ENCODE peak calls at places on chromosome 16, in six cellular contexts. K, X, R, W, H and T are unnamed samples. For H3K4me1 and H3K9me3, the result is how much of the 10 kb centered on the place peaks cover.

GRCh38 chr16:11141409-11142260 is 114.4 kb downstream of the SOCS1 start:
- DNase-seq in K (no peak), X (no peak), R (no peak), W (no peak), H (no peak), T (no peak)

GRCh38 chr16:86826931-86827330 is 248.6 kb downstream of the FOXL1 start:
- DNase-seq in K (no peak), X (no peak), R (no peak), W (no peak), H (no peak), T (no peak)

GRCh38 chr16:14186007-14186953 is 115.2 kb downstream of the MRTFB start:
- DNase-seq in K (no peak), X (no peak), R (peak), W (peak), H (peak), T (no peak)

GRCh38 chr16:69118994-69119393 is 13.4 kb downstream of the CHTF8 start:
- DNase-seq in K (no peak), X (no peak), R (no peak), W (no peak), H (no peak), T (no peak)

GRCh38 chr16:16143038-16143763 is 80.1 kb downstream of the ABCC6 start:
- DNase-seq in K (no peak), X (peak), R (peak), W (peak), H (no peak), T (no peak)

GRCh38 chr16:46583036-46583435 is 38.1 kb downstream of the SHCBP1 start:
- DNase-seq in K (no peak), X (no peak), R (no peak), W (no peak), H (no peak), T (no peak)

GRCh38 chr16:21256636-21257035 is 21.5 kb downstream of the CRYM start:
- DNase-seq in K (no peak), X (no peak), R (no peak), W (no peak), H (no peak), T (no peak)

GRCh38 chr16:81610144-81610842 is 165.7 kb downstream of the CMIP start:
- DNase-seq in K (no peak), X (no peak), R (no peak), W (no peak), H (peak), T (no peak)

GRCh38 chr16:82699711-82700495 is 73.1 kb downstream of the CDH13 start:
- DNase-seq in K (no peak), X (no peak), R (no peak), W (no peak), H (peak), T (no peak)

GRCh38 chr16:55040366-55041086 is 109.9 kb downstream of the IRX5 start:
- DNase-seq in K (no peak), X (no peak), R (no peak), W (no peak), H (no peak), T (no peak)

GRCh38 chr16:31194898-31195297 is 7.7 kb downstream of the PYCARD start:
- DNase-seq in K (no peak), X (no peak), R (no peak), W (no peak), H (no peak), T (no peak)

GRCh38 chr16:23754594-23755483 is at the start of gene CHP2:
- DNase-seq in K (no peak), X (no peak), R (no peak), W (peak), H (no peak), T (no peak)

GRCh38 chr16:69143116-69143515 is 10.7 kb downstream of the UTP4 start:
- DNase-seq in K (no peak), X (no peak), R (peak), W (no peak), H (no peak), T (no peak)

GRCh38 chr16:51327001-51327400 is 175.9 kb upstream of the SALL1 start:
- DNase-seq in K (no peak), X (no peak), R (no peak), W (no peak), H (peak), T (no peak)

GRCh38 chr16:67463691-67464090 is 17.3 kb downstream of the ATP6V0D1 start:
- DNase-seq in K (no peak), X (no peak), R (no peak), W (no peak), H (no peak), T (no peak)
- H3K4me1 ChIP-seq in K (under half), X (under half), R (under half), W (under half), H (under half), T (under half)

GRCh38 chr16:35365675-35366074 is 1906.3 kb downstream of the TP53TG3F start:
- DNase-seq in K (no peak), X (no peak), R (no peak), W (no peak), H (no peak), T (no peak)

GRCh38 chr16:35363510-35363909 is 1904.1 kb downstream of the TP53TG3F start:
- DNase-seq in K (no peak), X (no peak), R (no peak), W (no peak), H (no peak), T (no peak)

GRCh38 chr16:35364263-35364662 is 1904.9 kb downstream of the TP53TG3F start:
- DNase-seq in K (no peak), X (no peak), R (no peak), W (no peak), H (no peak), T (no peak)
- H3K9me3 ChIP-seq in K (under half), X (under half), R (under half), W (under half), H (under half), T (under half)

DNA sequence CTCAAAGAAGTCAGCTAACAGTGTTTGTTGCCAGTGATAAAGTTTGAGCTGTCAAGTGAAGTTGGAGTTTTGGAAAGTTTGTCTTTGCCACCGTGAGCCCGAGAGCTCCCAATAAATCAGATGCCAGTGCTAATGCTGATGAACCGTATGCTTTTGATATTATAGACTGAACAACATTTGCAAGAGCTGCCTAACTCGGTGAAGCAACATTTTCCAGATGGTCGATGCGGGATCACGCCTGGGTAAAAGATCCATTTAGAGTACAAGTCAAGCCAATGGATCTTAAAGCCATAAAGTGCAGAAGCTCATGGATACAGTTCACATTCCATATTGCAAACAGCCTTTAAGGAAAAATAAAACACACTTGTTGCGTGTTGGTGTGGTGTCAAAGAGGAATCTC is 9.6 kb downstream of the BANP start:
- DNase-seq in K (no peak), X (no peak), R (no peak), W (no peak), H (no peak), T (no peak)
- H3K4me1 ChIP-seq in K (under half), X (under half), R (under half), W (under half), H (under half), T (half or more)

GRCh38 chr16:3317315-3317999 is 12.2 kb downstream of the ZNF75A start:
- DNase-seq in K (no peak), X (no peak), R (peak), W (no peak), H (no peak), T (no peak)

GRCh38 chr16:3327514-3327913 is 22.2 kb downstream of the ZNF75A start:
- DNase-seq in K (no peak), X (no peak), R (no peak), W (no peak), H (no peak), T (no peak)

DNA sequence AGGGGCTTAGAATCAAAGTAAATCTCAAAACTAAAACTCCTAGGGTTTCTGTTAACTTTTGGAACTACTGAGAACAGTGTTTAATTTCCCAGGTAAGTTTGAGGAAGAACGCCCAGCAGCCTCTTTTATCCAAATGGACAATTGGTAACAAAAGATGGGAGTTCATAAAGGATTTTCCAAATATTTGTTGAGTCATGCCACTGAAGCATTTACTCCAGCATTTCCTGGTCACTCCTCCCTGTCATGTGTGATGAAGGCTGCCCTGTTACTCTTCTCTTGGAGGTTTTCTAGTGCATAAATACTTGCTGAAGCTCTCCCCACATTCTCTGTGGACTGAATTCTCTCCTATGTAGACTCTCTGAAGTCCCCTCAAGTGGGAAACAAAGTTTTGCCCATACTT is 16.5 kb downstream of the ZNF75A start:
- DNase-seq in K (no peak), X (no peak), R (peak), W (no peak), H (no peak), T (no peak)
- H3K9me3 ChIP-seq in K (half or more), X (under half), R (half or more), W (under half), H (under half), T (half or more)

GRCh38 chr16:85613609-85614337 is 651 bp downstream of the GSE1 start:
- DNase-seq in K (no peak), X (no peak), R (peak), W (peak), H (peak), T (no peak)
- H3K4me1 ChIP-seq in K (half or more), X (under half), R (under half), W (under half), H (under half), T (under half)

DNA sequence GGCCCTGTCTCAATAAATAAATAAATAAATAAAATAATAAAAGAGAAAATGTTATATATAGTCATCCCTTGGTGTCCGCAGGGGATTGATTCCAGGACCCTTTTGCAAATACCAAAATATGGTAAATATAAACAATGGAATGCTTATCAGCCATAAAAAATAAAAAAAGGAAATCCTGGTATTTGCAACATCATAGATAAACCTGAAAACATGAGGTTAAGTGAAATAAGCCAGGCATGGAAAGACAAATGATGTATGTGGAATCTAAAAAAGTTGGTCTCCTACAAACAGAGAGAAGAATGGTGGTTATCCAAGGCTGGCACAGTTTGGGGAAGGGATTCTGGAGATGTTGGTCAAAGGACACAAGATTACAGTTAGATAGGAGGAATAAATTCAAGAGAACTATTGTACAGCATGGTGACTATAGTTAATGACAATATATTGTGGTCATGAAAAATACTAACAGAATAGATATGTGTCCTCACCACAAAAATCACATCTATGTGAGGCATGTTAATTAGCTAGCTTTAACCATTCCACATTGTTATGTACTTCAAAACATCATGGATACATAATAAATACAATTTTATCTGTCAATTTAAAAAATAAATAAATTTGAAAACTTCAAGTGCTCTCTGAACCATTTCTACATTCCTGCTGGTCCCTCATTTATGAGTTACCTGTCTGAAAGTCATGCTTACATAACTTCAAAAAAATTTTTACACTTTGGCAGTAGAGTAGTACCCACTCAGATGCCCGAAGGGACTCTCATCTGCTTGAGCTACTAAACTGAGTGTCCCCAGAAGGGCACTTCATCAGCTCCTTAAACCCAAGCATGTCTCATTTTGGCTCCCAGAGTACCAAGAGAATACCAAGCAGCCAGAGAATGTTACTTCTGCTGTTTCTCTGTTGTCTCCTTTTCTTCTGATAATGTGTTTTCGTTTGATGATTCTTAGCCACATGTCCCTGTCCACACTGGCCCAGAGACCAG is 26.6 kb downstream of the N4BP1 start:
- DNase-seq in K (no peak), X (no peak), R (no peak), W (no peak), H (no peak), T (no peak)
- H3K9me3 ChIP-seq in K (under half), X (under half), R (under half), W (under half), H (under half), T (under half)

DNA sequence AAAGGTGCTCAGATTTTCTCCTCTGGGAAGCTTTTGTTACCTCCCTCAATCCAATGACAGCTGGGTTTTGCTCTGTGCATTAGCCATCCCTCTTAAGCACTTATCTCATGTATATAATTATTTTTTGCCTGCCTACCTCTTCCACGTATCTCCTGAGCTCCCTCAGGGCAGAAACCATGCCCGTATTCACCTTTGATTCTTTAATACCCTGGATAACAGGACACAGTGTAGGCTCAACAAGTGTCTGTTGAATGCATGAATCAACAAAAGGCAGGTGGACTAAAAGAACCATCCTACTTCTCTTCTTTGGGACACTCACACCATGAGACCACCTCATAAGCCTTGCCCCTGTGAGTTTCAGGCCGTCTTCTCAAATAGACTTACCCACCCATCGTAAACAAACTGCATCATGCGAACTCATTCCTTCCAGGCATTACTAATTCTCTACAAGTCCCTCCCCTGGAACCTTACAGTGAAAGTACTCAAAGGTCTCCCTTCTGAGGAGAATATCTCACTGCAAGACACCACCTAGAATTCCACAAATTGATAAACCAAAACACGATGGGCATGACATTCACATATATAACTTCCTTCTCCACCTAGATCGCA is 3.2 kb downstream of the ARHGAP17 start:
- DNase-seq in K (no peak), X (no peak), R (peak), W (no peak), H (no peak), T (no peak)
- H3K4me1 ChIP-seq in K (under half), X (under half), R (under half), W (under half), H (under half), T (half or more)

GRCh38 chr16:73717266-73718057 is 579.2 kb upstream of the PSMD7 start:
- DNase-seq in K (no peak), X (no peak), R (no peak), W (no peak), H (no peak), T (no peak)
- H3K9me3 ChIP-seq in K (under half), X (under half), R (under half), W (under half), H (under half), T (under half)

DNA sequence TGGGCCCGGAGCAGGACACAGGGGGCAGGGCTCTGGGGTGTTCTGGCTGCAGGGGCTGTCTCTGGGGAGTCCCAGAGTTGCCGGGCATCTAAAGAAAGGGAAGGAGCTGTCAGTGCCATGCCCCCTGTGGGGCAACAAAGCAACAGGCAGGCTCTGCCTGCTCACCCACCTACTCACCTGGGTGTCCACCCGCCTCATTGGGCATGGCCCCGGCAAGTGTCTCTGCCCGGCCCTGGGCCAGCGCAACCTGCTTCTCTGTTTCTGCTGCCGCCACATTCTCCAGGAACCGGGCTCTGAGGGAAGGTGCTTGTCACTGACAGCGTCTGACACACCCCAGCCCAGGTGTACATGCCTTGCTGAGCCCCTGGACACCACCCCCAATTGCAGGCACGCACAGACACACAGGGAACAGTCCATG is 7.3 kb downstream of the TMEM208 start:
- DNase-seq in K (no peak), X (no peak), R (no peak), W (no peak), H (no peak), T (no peak)
- H3K4me1 ChIP-seq in K (under half), X (under half), R (under half), W (under half), H (under half), T (under half)

GRCh38 chr16:35142809-35143192 is 1683.4 kb downstream of the TP53TG3F start:
- DNase-seq in K (no peak), X (no peak), R (no peak), W (no peak), H (no peak), T (no peak)

GRCh38 chr16:35141303-35141702 is 1681.9 kb downstream of the TP53TG3F start:
- DNase-seq in K (no peak), X (no peak), R (no peak), W (no peak), H (no peak), T (no peak)

GRCh38 chr16:35144212-35144932 is 1685.0 kb downstream of the TP53TG3F start:
- DNase-seq in K (no peak), X (no peak), R (no peak), W (no peak), H (no peak), T (no peak)

GRCh38 chr16:35142147-35142808 is 1682.9 kb downstream of the TP53TG3F start:
- DNase-seq in K (no peak), X (no peak), R (no peak), W (no peak), H (no peak), T (no peak)

GRCh38 chr16:35140293-35140986 is 1681.0 kb downstream of the TP53TG3F start:
- DNase-seq in K (no peak), X (no peak), R (no peak), W (no peak), H (no peak), T (no peak)
- H3K9me3 ChIP-seq in K (under half), X (under half), R (under half), W (under half), H (under half), T (under half)